ENCODE peak calls at places on chromosomes 16 and 17, in seven cellular contexts. B is ovary, L is adrenal gland, R is stomach, N is tibial nerve, X is heart left ventricle, Z is breast epithelium. H is an unnamed sample. For H3K27me3, the result is how much of the 10 kb centered on the place peaks cover.

GRCh38 chr17:144936-145670 is 7.7 kb downstream of the SCGB1C2 start:
- DNase-seq in B (peak), L (peak), R (peak), N (no peak), X (peak), Z (peak), H (no peak)

GRCh38 chr17:60823520-60823919 is 145.9 kb downstream of the BCAS3 start:
- DNase-seq in B (no peak), L (no peak), R (no peak), N (no peak), X (no peak), Z (no peak), H (no peak)

GRCh38 chr16:67930191-67930590 is 1.5 kb downstream of the CTRL start:
- DNase-seq in B (no peak), L (no peak), R (no peak), N (no peak), X (no peak), Z (no peak), H (peak)

GRCh38 chr16:68005786-68006286 is 6.6 kb upstream of the DPEP2 start:
- DNase-seq in B (no peak), L (peak), R (peak), N (no peak), X (peak), Z (peak), H (peak)

GRCh38 chr16:80299416-80299815 is 241.4 kb upstream of the DYNLRB2 start:
- DNase-seq in B (no peak), L (no peak), R (peak), N (no peak), X (no peak), Z (no peak), H (no peak)

GRCh38 chr16:54720259-54720658 is 210.4 kb upstream of the IRX5 start:
- DNase-seq in B (no peak), L (no peak), R (no peak), N (no peak), X (no peak), Z (no peak), H (no peak)

GRCh38 chr17:60901806-60902205 is 224.2 kb downstream of the BCAS3 start:
- DNase-seq in B (no peak), L (no peak), R (no peak), N (no peak), X (no peak), Z (no peak), H (no peak)

GRCh38 chr16:70470927-70471341 is 16.5 kb downstream of the FCSK start:
- DNase-seq in B (no peak), L (peak), R (peak), N (no peak), X (no peak), Z (no peak), H (peak)

GRCh38 chr17:50883850-50884291 is 17.7 kb upstream of the TOB1 start:
- DNase-seq in B (no peak), L (no peak), R (peak), N (no peak), X (no peak), Z (no peak), H (no peak)

GRCh38 chr17:1423456-1424135 is 23.6 kb upstream of the YWHAE start:
- DNase-seq in B (no peak), L (no peak), R (no peak), N (no peak), X (no peak), Z (no peak), H (no peak)

GRCh38 chr16:87700406-87701065 is 65.2 kb downstream of the KLHDC4 start:
- DNase-seq in B (no peak), L (no peak), R (no peak), N (no peak), X (no peak), Z (no peak), H (no peak)

GRCh38 chr17:75110307-75110937 is 653 bp downstream of the ARMC7 start:
- DNase-seq in B (no peak), L (peak), R (peak), N (no peak), X (no peak), Z (no peak), H (no peak)

GRCh38 chr17:36493956-36494355 is 7.5 kb downstream of the ZNHIT3 start:
- DNase-seq in B (no peak), L (no peak), R (no peak), N (no peak), X (no peak), Z (no peak), H (no peak)

GRCh38 chr17:15233022-15233805 is 31.9 kb downstream of the PMP22 start:
- DNase-seq in B (no peak), L (peak), R (no peak), N (no peak), X (no peak), Z (no peak), H (no peak)

GRCh38 chr17:58052951-58053715 is 30.1 kb upstream of the DYNLL2 start:
- DNase-seq in B (no peak), L (peak), R (no peak), N (no peak), X (no peak), Z (no peak), H (no peak)

GRCh38 chr17:44801880-44802279 is 28.2 kb downstream of the GJC1 start:
- DNase-seq in B (no peak), L (no peak), R (no peak), N (no peak), X (no peak), Z (no peak), H (no peak)

GRCh38 chr16:74298104-74298503 is 1.5 kb downstream of the PSMD7 start:
- DNase-seq in B (no peak), L (no peak), R (no peak), N (no peak), X (no peak), Z (no peak), H (no peak)

GRCh38 chr17:73760186-73760758 is 116.0 kb upstream of the SDK2 start:
- DNase-seq in B (no peak), L (no peak), R (no peak), N (no peak), X (no peak), Z (no peak), H (no peak)

GRCh38 chr16:56122251-56122650 is 69.0 kb upstream of the GNAO1 start:
- DNase-seq in B (no peak), L (no peak), R (no peak), N (no peak), X (no peak), Z (no peak), H (no peak)

GRCh38 chr17:12566281-12567002 is 99.2 kb upstream of the MYOCD start:
- DNase-seq in B (no peak), L (no peak), R (no peak), N (no peak), X (no peak), Z (no peak), H (no peak)

GRCh38 chr17:37051839-37052238 is 103.1 kb downstream of the AATF start:
- DNase-seq in B (no peak), L (no peak), R (no peak), N (no peak), X (no peak), Z (no peak), H (no peak)

GRCh38 chr17:6941989-6942388 is 53.9 kb upstream of the ALOX12 start:
- DNase-seq in B (no peak), L (no peak), R (no peak), N (no peak), X (no peak), Z (no peak), H (no peak)

GRCh38 chr16:85182774-85183173 is 70.5 kb upstream of the CIBAR2 start:
- DNase-seq in B (no peak), L (no peak), R (no peak), N (no peak), X (no peak), Z (no peak), H (no peak)

GRCh38 chr16:54651851-54652770 is 278.6 kb upstream of the IRX5 start:
- DNase-seq in B (no peak), L (no peak), R (no peak), N (no peak), X (no peak), Z (no peak), H (no peak)

GRCh38 chr17:57106107-57106835 is 21.2 kb downstream of the AKAP1 start:
- DNase-seq in B (no peak), L (no peak), R (no peak), N (no peak), X (no peak), Z (no peak), H (peak)

GRCh38 chr16:57507414-57508083 is 21.3 kb upstream of the DOK4 start:
- DNase-seq in B (no peak), L (no peak), R (no peak), N (no peak), X (no peak), Z (no peak), H (no peak)

GRCh38 chr17:50917418-50917743 is 51.2 kb upstream of the TOB1 start:
- DNase-seq in B (no peak), L (no peak), R (no peak), N (no peak), X (no peak), Z (no peak), H (no peak)

GRCh38 chr16:84597518-84598390 is 20.1 kb downstream of the COTL1 start:
- DNase-seq in B (no peak), L (no peak), R (no peak), N (no peak), X (no peak), Z (no peak), H (no peak)

GRCh38 chr16:88309174-88309904 is 73.4 kb upstream of the ZNF469 start:
- DNase-seq in B (no peak), L (no peak), R (no peak), N (no peak), X (no peak), Z (no peak), H (no peak)

GRCh38 chr17:44356241-44356640 is 7.4 kb downstream of the FAM171A2 start:
- DNase-seq in B (no peak), L (no peak), R (peak), N (no peak), X (no peak), Z (no peak), H (no peak)

GRCh38 chr17:35889818-35890773 is 9.9 kb upstream of the CCL5 start:
- DNase-seq in B (no peak), L (peak), R (peak), N (no peak), X (peak), Z (no peak), H (no peak)

GRCh38 chr16:2955779-2956565 is 8.1 kb upstream of the KREMEN2 start:
- DNase-seq in B (no peak), L (peak), R (no peak), N (no peak), X (no peak), Z (no peak), H (no peak)

GRCh38 chr17:12821376-12821940 is 32.2 kb downstream of the ARHGAP44 start:
- DNase-seq in B (no peak), L (no peak), R (no peak), N (no peak), X (no peak), Z (no peak), H (no peak)

GRCh38 chr16:74606521-74607309 is at the start of gene GLG1:
- DNase-seq in B (peak), L (peak), R (peak), N (peak), X (peak), Z (peak), H (peak)

GRCh38 chr17:68011199-68011665 is 15.0 kb upstream of the C17orf58 start:
- DNase-seq in B (no peak), L (peak), R (peak), N (no peak), X (peak), Z (no peak), H (peak)

DNA sequence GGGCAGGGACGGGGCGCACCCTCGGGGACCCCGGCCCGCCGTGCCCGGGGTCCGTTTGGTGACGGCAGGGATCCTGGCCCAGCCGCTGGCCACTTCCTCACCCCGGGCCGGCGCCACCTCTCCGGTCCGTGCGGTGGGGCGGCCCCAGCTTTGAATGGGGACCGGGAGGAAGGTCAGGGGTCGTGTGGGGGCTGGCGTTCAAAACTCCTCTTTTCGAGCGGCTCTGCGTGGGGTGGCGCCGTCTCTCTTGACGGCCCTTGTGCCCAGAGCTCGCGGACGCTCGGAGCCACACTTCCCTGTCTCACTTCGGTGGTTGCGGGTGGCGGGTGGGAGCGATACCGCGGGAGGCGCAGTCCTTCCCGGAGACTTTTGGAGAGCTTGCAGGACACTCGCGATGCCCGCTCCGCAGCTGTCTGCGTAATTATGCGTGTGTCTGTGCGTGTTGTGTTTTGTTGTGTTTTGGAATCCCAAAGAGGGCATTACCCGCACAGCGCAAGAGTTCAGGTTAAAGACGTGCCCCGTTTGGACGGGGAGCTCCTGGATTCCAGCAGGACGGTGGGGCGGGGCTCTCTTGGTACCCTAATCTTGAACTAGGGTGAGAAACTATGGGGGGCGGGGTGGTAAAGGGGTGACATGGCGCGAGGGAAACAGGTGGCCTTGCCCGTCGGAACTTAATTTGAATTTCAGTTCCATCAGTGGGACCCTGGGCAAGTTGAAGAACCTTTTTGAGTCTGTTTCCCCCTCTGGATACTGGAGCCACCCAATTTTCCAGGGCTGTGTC is 639 bp downstream of the PLCG2 start:
- DNase-seq in B (no peak), L (peak), R (peak), N (no peak), X (peak), Z (no peak), H (no peak)
- H3K27me3 ChIP-seq in B (under half), L (under half), R (under half), N (under half), X (under half), Z (under half), H (under half)

DNA sequence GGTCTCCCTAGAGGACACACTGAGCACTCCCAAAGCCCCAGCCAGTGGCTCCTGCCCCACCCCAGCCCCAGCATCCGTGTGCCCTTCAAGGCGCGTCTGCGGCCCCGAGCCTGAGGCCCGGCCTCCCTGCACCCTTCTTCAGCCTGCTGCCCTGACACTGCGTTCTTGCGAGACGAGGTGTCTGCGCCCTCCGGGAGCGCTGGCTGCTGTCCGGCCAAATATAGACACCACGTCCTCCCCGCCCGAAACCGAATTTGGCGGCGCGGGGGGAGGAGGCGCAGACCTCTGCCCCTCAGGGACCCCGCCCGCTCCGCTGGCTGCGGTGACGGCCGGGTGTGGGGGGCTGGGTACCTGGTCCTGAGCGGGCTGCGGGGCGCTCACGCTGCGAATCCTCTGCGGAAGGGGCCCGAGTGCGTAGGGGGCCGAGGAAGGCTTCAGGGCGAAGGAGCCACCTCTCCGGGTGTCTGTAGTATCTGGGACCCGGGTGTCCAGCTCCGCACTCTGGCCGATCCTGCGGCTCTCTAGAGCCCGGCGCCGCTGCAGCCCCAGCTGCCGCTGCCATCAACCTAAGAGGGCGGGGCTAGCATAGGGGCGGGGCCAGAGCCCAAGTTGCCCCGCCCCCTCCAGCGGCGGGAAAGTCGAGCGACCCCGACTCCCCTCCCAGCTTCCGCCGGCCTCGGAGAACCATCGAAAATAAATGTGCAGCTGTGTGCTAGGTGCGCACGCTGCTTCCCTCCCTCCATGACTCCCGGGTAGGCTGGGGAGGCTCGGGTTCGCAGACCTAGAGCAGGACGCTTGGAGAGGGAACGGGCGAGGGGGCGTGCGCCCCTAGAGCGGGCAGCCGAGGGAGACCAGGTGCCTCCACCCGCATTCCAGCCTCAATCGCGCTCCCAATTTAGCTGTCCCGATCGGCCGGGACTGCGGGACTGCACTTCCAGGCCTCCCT is at the start of gene CORO6:
- DNase-seq in B (peak), L (peak), R (peak), N (no peak), X (peak), Z (no peak), H (peak)
- TF ChIP-seq POLR2A in B (no peak), L (no peak), R (no peak), N (peak), X (peak), Z (no peak), H (peak)

DNA sequence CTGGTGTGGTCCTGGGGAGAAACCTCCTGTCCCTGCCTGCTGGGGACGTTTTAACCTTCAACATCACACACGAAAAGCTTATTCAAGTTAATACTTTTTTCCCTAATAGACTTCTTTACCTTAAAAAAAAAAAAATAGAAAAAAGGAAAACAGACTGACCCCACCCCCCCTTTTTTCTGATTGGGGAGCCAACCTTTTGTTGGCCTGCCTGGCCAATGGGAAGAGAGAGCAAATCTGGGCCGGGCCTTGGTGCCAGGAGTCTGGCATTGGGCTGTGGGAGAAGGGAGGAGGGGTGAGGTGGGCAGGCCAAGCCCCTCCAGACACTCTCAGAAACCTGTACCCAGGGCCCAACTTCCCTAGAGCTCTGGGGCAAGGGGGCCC is 3.0 kb downstream of the CBX8 start:
- DNase-seq in B (no peak), L (no peak), R (no peak), N (no peak), X (no peak), Z (no peak), H (no peak)
- H3K27me3 ChIP-seq in B (under half), L (half or more), R (half or more), N (under half), X (half or more), Z (under half), H (half or more)

GRCh38 chr16:75622762-75623605 is at the start of gene ADAT1:
- DNase-seq in B (peak), L (peak), R (peak), N (peak), X (peak), Z (peak), H (peak)
- TF ChIP-seq POLR2A in B (peak), L (peak), R (no peak), N (peak), X (no peak), Z (peak), H (peak)

GRCh38 chr17:48639136-48639535 is 13.0 kb upstream of the HOXB9 start:
- DNase-seq in B (no peak), L (no peak), R (no peak), N (no peak), X (no peak), Z (no peak), H (no peak)

GRCh38 chr17:48640858-48641180 is 14.7 kb upstream of the HOXB9 start:
- DNase-seq in B (no peak), L (no peak), R (no peak), N (no peak), X (no peak), Z (no peak), H (no peak)

GRCh38 chr17:48641541-48642058 is 15.4 kb upstream of the HOXB9 start:
- DNase-seq in B (no peak), L (no peak), R (no peak), N (no peak), X (no peak), Z (no peak), H (no peak)

GRCh38 chr17:48642059-48642842 is 16.1 kb upstream of the HOXB9 start:
- DNase-seq in B (no peak), L (no peak), R (no peak), N (no peak), X (no peak), Z (no peak), H (no peak)

GRCh38 chr17:48639982-48640857 is 14.1 kb upstream of the HOXB9 start:
- DNase-seq in B (no peak), L (no peak), R (no peak), N (no peak), X (no peak), Z (no peak), H (no peak)
- H3K27me3 ChIP-seq in B (under half), L (half or more), R (half or more), N (under half), X (half or more), Z (under half), H (half or more)

GRCh38 chr16:23141959-23142740 is 7.1 kb downstream of the USP31 start:
- DNase-seq in B (no peak), L (no peak), R (no peak), N (no peak), X (no peak), Z (peak), H (no peak)
- TF ChIP-seq POLR2A in B (no peak), L (no peak), R (no peak), N (no peak), X (no peak), Z (no peak), H (no peak)

GRCh38 chr17:79218825-79219200 is 144.2 kb downstream of the ENGASE start:
- DNase-seq in B (no peak), L (no peak), R (no peak), N (no peak), X (no peak), Z (no peak), H (no peak)

GRCh38 chr17:79217473-79218135 is 143.0 kb downstream of the ENGASE start:
- DNase-seq in B (no peak), L (no peak), R (no peak), N (no peak), X (no peak), Z (no peak), H (no peak)

GRCh38 chr17:79216826-79217225 is 142.2 kb downstream of the ENGASE start:
- DNase-seq in B (no peak), L (no peak), R (no peak), N (no peak), X (no peak), Z (no peak), H (no peak)

GRCh38 chr17:79219208-79219935 is 144.7 kb downstream of the ENGASE start:
- DNase-seq in B (no peak), L (no peak), R (no peak), N (no peak), X (no peak), Z (no peak), H (no peak)

DNA sequence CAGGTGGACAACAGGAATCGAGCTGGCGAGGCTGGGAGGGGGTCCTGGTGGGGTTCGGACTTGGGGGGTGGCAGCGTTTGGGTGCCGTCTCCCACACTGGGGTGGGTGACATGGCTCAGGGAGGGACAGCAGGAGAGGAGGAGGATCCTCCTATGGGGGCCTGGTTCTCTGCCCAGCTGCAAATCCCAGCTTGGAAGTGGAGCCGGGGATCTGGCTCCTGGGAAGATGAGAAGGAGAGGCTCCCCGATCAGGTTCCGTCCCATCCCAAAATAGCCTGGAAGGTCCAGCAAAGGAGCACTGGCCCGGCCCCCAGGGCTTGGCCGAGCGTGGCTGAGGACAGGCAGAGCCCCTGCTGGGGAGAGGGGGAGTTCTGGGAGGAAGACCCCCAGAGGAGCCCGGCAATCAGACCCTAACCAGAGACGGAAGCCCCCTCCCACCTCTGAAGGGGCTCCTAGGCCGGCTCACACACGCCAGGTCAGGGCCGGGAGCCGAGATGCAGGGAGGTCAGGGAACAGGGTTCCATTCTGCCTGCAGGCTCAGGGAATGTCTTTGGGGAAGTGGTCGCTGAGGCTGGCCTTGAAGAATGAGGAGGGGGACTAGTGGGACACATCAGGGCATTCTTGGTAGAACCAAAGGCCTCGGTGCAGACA is 143.7 kb downstream of the ENGASE start:
- DNase-seq in B (no peak), L (no peak), R (no peak), N (no peak), X (no peak), Z (no peak), H (no peak)
- H3K27me3 ChIP-seq in B (under half), L (under half), R (half or more), N (under half), X (under half), Z (under half), H (half or more)